ENCODE peak calls at places on chromosomes 4 and X, in nine cellular contexts. X, L, V, E, J, C, N, M and I are unnamed samples.

GRCh38 chrX:109266034-109266433 is 215.9 kb downstream of the GUCY2F start:
- DNase-seq in X (no peak), L (no peak), V (no peak), E (no peak), J (no peak), C (no peak), N (no peak), M (no peak), I (no peak)

GRCh38 chr4:123599920-123600394 is 203.4 kb downstream of the SPRY1 start:
- DNase-seq in X (no peak), L (peak), V (peak), E (peak), J (peak), C (peak), N (peak), M (peak), I (no peak)

GRCh38 chr4:74543983-74544382 is 99.0 kb downstream of the AREG start:
- DNase-seq in X (no peak), L (no peak), V (no peak), E (no peak), J (no peak), C (no peak), N (peak), M (no peak), I (no peak)

GRCh38 chr4:82851902-82852750 is 38.8 kb downstream of the SEC31A start:
- DNase-seq in X (peak), L (no peak), V (no peak), E (no peak), J (no peak), C (no peak), N (peak), M (peak), I (no peak)

GRCh38 chr4:96969456-96969855 is 1129.6 kb downstream of the PDHA2 start:
- DNase-seq in X (no peak), L (no peak), V (no peak), E (no peak), J (no peak), C (no peak), N (no peak), M (no peak), I (no peak)

GRCh38 chr4:187301923-187302322 is 578.3 kb upstream of the FAT1 start:
- DNase-seq in X (no peak), L (no peak), V (no peak), E (no peak), J (no peak), C (no peak), N (no peak), M (no peak), I (no peak)

GRCh38 chrX:80430826-80431501 is 10.7 kb downstream of the TENT5D start:
- DNase-seq in X (no peak), L (no peak), V (no peak), E (no peak), J (no peak), C (no peak), N (peak), M (peak), I (no peak)

GRCh38 chr4:183405371-183405770 is 39.1 kb upstream of the CDKN2AIP start:
- DNase-seq in X (no peak), L (no peak), V (peak), E (no peak), J (no peak), C (no peak), N (no peak), M (no peak), I (no peak)

GRCh38 chr4:178789279-178789678 is 1347.0 kb upstream of the AGA start:
- DNase-seq in X (no peak), L (no peak), V (no peak), E (no peak), J (no peak), C (no peak), N (no peak), M (no peak), I (no peak)

GRCh38 chr4:91734682-91735081 is 569.1 kb upstream of the GRID2 start:
- DNase-seq in X (no peak), L (no peak), V (no peak), E (no peak), J (no peak), C (no peak), N (peak), M (no peak), I (no peak)

GRCh38 chrX:150483576-150483975 is 84.8 kb upstream of the MTM1 start:
- DNase-seq in X (no peak), L (no peak), V (no peak), E (no peak), J (no peak), C (no peak), N (no peak), M (no peak), I (no peak)

GRCh38 chrX:94942603-94943002 is 1268.6 kb downstream of the FAM133A start:
- DNase-seq in X (no peak), L (no peak), V (no peak), E (no peak), J (no peak), C (no peak), N (no peak), M (no peak), I (no peak)

GRCh38 chr4:37522996-37523395 is 163.2 kb downstream of the RELL1 start:
- DNase-seq in X (no peak), L (no peak), V (no peak), E (no peak), J (no peak), C (no peak), N (no peak), M (no peak), I (no peak)

GRCh38 chr4:110418641-110419040 is 57.3 kb upstream of the ENPEP start:
- DNase-seq in X (no peak), L (no peak), V (peak), E (no peak), J (no peak), C (peak), N (no peak), M (no peak), I (no peak)

GRCh38 chrX:96889726-96890125 is 6.0 kb downstream of the RPA4 start:
- DNase-seq in X (no peak), L (no peak), V (no peak), E (no peak), J (no peak), C (no peak), N (peak), M (no peak), I (no peak)

GRCh38 chr4:25308761-25309160 is 3.8 kb upstream of the ZCCHC4 start:
- DNase-seq in X (no peak), L (no peak), V (no peak), E (no peak), J (no peak), C (no peak), N (no peak), M (no peak), I (no peak)

GRCh38 chr4:127622923-127623754 is 9.6 kb upstream of the INTU start:
- DNase-seq in X (peak), L (no peak), V (no peak), E (no peak), J (no peak), C (peak), N (no peak), M (peak), I (no peak)

GRCh38 chrX:43655151-43655676 is 885 bp upstream of the MAOA start:
- DNase-seq in X (peak), L (peak), V (peak), E (no peak), J (peak), C (no peak), N (peak), M (no peak), I (peak)

GRCh38 chr4:121034010-121034409 is 38.3 kb downstream of the NDNF start:
- DNase-seq in X (no peak), L (no peak), V (no peak), E (no peak), J (no peak), C (no peak), N (peak), M (no peak), I (no peak)

GRCh38 chr4:115332078-115332477 is 218.7 kb upstream of the NDST4 start:
- DNase-seq in X (no peak), L (no peak), V (no peak), E (no peak), J (no peak), C (no peak), N (no peak), M (no peak), I (no peak)

GRCh38 chr4:105182211-105182610 is 35.5 kb downstream of the TET2 start:
- DNase-seq in X (peak), L (no peak), V (no peak), E (no peak), J (no peak), C (no peak), N (no peak), M (no peak), I (no peak)

GRCh38 chr4:10063544-10064300 is 42.4 kb upstream of the SLC2A9 start:
- DNase-seq in X (peak), L (no peak), V (peak), E (peak), J (peak), C (peak), N (peak), M (no peak), I (no peak)

DNA sequence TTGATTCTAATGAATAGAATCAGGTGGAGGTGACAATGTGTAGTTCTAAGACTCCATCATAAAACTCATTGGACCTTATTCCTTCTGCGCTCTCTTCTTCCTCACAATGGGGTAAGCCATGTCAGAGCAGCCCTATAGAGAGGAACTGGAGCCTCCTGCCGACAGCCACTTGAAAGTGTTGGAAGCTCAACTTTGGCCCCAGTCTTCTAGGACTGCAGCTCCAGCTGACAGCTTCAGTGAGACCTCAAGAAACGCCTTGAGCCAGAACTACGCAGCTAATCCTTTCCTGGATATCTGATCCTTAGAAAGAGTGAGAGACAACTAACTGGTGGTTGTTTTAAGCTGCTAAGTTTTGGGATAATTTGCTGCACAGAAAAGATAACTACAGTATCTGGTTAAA is 22.1 kb upstream of the ADH7 start:
- DNase-seq in X (no peak), L (no peak), V (no peak), E (no peak), J (no peak), C (no peak), N (peak), M (no peak), I (no peak)
- TF ChIP-seq CTCF in X (no peak), L (no peak), V (no peak), E (no peak), J (no peak), C (no peak), N (no peak), M (no peak), I (no peak)

DNA sequence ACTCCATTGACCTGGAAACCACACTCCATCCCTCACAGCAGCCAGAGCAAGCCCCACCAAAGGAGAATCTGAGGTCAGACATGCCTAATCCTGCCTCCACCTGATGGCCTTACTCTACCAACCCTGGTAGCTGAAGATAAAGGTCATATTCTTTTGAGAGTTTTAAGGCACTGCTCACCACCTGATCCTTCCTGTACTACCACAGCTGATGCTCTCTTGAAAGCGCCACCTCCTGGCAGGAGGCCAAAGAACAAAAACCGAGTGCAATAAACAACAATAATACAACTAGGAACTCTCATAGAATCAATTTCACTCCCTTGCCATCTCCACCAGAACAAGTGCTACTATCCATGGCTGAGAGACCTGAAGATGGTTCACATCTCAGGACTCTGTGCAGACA is 301.6 kb downstream of the NAF1 start:
- DNase-seq in X (no peak), L (no peak), V (no peak), E (no peak), J (no peak), C (no peak), N (no peak), M (no peak), I (no peak)
- TF ChIP-seq CTCF in X (no peak), L (no peak), V (no peak), E (peak), J (no peak), C (no peak), N (no peak), M (peak), I (no peak)

GRCh38 chr4:101500742-101501141 is 153.4 kb upstream of the PPP3CA start:
- DNase-seq in X (no peak), L (no peak), V (no peak), E (no peak), J (no peak), C (no peak), N (no peak), M (no peak), I (no peak)
- TF ChIP-seq CTCF in X (no peak), L (no peak), V (no peak), E (no peak), J (no peak), C (no peak), N (no peak), M (no peak), I (no peak)

DNA sequence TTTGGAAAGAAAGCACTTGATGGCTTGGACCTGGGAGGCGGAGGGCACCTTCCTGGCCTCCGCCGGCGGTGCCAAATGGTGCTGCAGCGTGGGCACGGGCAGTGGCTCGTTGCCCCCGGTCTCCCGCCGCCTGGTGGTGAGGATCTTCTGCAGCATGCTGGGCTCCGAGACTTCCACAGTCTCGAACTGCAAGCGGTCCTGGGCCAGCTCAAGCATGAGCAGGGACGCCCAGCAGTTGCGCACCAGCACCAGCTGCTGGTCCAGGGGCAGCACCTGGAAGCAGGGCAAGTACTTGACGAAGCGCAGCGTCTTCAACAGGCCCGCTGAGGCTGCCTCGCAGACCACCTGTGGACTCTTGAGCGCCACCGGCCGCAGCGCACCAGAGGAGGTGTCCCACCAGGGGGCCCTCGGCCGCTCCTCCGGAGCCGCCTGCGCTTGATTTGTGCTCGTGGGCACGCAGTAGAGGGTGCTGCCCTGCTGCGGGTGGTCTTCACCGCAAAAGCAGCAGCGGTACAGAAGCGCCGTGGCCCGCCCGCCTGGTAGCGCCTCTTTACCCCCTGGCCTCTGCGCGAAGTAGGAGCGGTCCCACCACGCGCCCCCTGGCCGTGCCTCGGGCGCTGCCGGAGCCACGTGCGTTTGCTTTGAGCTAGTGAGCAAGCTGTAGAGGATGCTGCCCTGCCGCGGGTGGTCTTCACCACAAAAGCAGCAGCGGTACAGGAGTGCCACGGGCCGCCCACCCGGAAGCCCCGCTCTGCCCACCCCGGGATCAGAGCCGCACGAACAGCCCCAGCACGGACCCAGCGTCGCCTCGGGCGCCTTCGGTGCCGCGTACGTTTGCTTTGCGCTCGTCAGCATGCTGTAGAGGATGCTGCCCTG is 689 bp downstream of the NR0B1 start:
- DNase-seq in X (no peak), L (no peak), V (no peak), E (no peak), J (no peak), C (peak), N (peak), M (peak), I (no peak)
- TF ChIP-seq CTCF in X (peak), L (no peak), V (no peak), E (peak), J (no peak), C (no peak), N (peak), M (no peak), I (no peak)